ENCODE peak calls at places on chromosomes 5 and 9, in six cellular contexts. A is NCI-H1048; Q is DMS53; L is stimulated activated CD4-positive, alpha-beta T cell treated with anti-CD3 and anti-CD28 coated beads, Interleukin-12 subunit alpha, Interleukin-12 subunit beta, amount 100 ng/mL, for 4 hours; Z is stomach; G is germinal center. T is an unnamed sample.

GRCh38 chr9:98479967-98480847 is 224.8 kb upstream of the TBC1D2 start:
- DNase-seq in A (no peak), Q (peak; percentile 85), L (no peak), Z (no peak), G (no peak), T (no peak)

GRCh38 chr5:82349651-82350050 is 71.5 kb upstream of the RPS23 start:
- DNase-seq in A (no peak), Q (peak; percentile 41), L (peak; percentile 16), Z (no peak), G (peak; percentile 17), T (no peak)

GRCh38 chr9:87970602-87971001 is 3.7 kb downstream of the CDK20 start:
- DNase-seq in A (no peak), Q (no peak), L (no peak), Z (no peak), G (no peak), T (no peak)

GRCh38 chr5:116896001-116896400 is 321.4 kb upstream of the SEMA6A start:
- DNase-seq in A (no peak), Q (no peak), L (no peak), Z (no peak), G (no peak), T (no peak)

GRCh38 chr9:68781866-68782265 is 76.8 kb downstream of the PIP5K1B start:
- DNase-seq in A (no peak), Q (no peak), L (no peak), Z (no peak), G (no peak), T (no peak)

GRCh38 chr9:34634551-34634945 is 3.0 kb downstream of the SIGMAR1 start:
- DNase-seq in A (no peak), Q (no peak), L (no peak), Z (no peak), G (no peak), T (no peak)

GRCh38 chr5:95954716-95955115 is 6.9 kb downstream of the ELL2 start:
- DNase-seq in A (no peak), Q (no peak), L (no peak), Z (no peak), G (no peak), T (no peak)

GRCh38 chr5:55855509-55855908 is 4.4 kb downstream of the IL31RA start:
- DNase-seq in A (no peak), Q (no peak), L (no peak), Z (no peak), G (no peak), T (no peak)

GRCh38 chr9:136769710-136770191 is 5.4 kb upstream of the LCN15 start:
- DNase-seq in A (no peak), Q (no peak), L (peak; percentile 55), Z (no peak), G (peak; percentile 74), T (no peak)

GRCh38 chr9:123524866-123525265 is 168.9 kb downstream of the CRB2 start:
- DNase-seq in A (no peak), Q (no peak), L (no peak), Z (no peak), G (no peak), T (no peak)

GRCh38 chr5:159003045-159004030 is 96.4 kb downstream of the EBF1 start:
- DNase-seq in A (no peak), Q (peak; percentile 78), L (no peak), Z (no peak), G (no peak), T (no peak)

GRCh38 chr5:79547982-79548381 is 34.0 kb upstream of the HOMER1 start:
- DNase-seq in A (no peak), Q (peak; percentile 82), L (no peak), Z (no peak), G (no peak), T (no peak)

GRCh38 chr9:133063159-133063499 is 1.3 kb downstream of the CEL start:
- DNase-seq in A (no peak), Q (no peak), L (no peak), Z (no peak), G (no peak), T (no peak)

GRCh38 chr9:133130721-133131244 is 9.7 kb upstream of the RALGDS start:
- DNase-seq in A (no peak), Q (no peak), L (no peak), Z (no peak), G (peak; percentile 73), T (no peak)

GRCh38 chr9:137892424-137893191 is 15.0 kb downstream of the CACNA1B start:
- DNase-seq in A (no peak), Q (no peak), L (no peak), Z (no peak), G (no peak), T (no peak)

GRCh38 chr5:34639852-34640626 is 16.1 kb upstream of the RAI14 start:
- DNase-seq in A (no peak), Q (no peak), L (no peak), Z (no peak), G (no peak), T (no peak)

GRCh38 chr5:153782589-153783238 is 256.0 kb downstream of the FAM114A2 start:
- DNase-seq in A (no peak), Q (no peak), L (no peak), Z (no peak), G (no peak), T (no peak)

GRCh38 chr5:147805030-147805454 is 22.5 kb upstream of the JAKMIP2 start:
- DNase-seq in A (peak; percentile 27), Q (no peak), L (no peak), Z (no peak), G (peak; percentile 67), T (no peak)

GRCh38 chr9:133714606-133715294 is 23.4 kb downstream of the SARDH start:
- DNase-seq in A (no peak), Q (no peak), L (no peak), Z (no peak), G (no peak), T (peak; percentile 78)

GRCh38 chr9:33289501-33289900 is 815 bp upstream of the NFX1 start:
- DNase-seq in A (no peak), Q (peak; percentile 27), L (peak; percentile 23), Z (no peak), G (no peak), T (no peak)

GRCh38 chr9:78149738-78150291 is 86.1 kb upstream of the CEP78 start:
- DNase-seq in A (no peak), Q (no peak), L (no peak), Z (no peak), G (no peak), T (no peak)

GRCh38 chr5:130871346-130872086 is 293.5 kb downstream of the HINT1 start:
- DNase-seq in A (no peak), Q (peak; percentile 66), L (peak; percentile 5), Z (peak; percentile 26), G (peak; percentile 30), T (peak; percentile 46)

T was measured in left ventricle myocardium inferior.